ENCODE peak calls at places on chromosomes 13 and 19, in five cellular contexts. B is GM12891, Z is GM12878, T is H1, G is HepG2. P is an unnamed sample.

GRCh38 chr19:1247747-1248453 is 483 bp upstream of the MIDN start:
- DNase-seq in B (no peak), Z (no peak), T (no peak), G (peak), P (no peak)

GRCh38 chr13:97339019-97339988 is 94.7 kb upstream of the RAP2A start:
- DNase-seq in B (no peak), Z (no peak), T (no peak), G (no peak), P (no peak)

GRCh38 chr13:39452834-39453233 is 150.2 kb downstream of the LHFPL6 start:
- DNase-seq in B (no peak), Z (no peak), T (no peak), G (no peak), P (no peak)

GRCh38 chr13:29743229-29743786 is 107.1 kb downstream of the UBL3 start:
- DNase-seq in B (no peak), Z (no peak), T (no peak), G (no peak), P (no peak)

GRCh38 chr19:16571689-16572331 is 405 bp downstream of the SLC35E1 start:
- DNase-seq in B (peak), Z (no peak), T (no peak), G (no peak), P (no peak)

GRCh38 chr19:46254776-46255175 is 25.2 kb downstream of the IGFL1 start:
- DNase-seq in B (no peak), Z (no peak), T (no peak), G (no peak), P (no peak)

GRCh38 chr19:55041627-55042343 is 3.7 kb upstream of the GP6 start:
- DNase-seq in B (no peak), Z (no peak), T (no peak), G (no peak), P (no peak)

GRCh38 chr13:111233080-111233479 is 87.4 kb upstream of the TEX29 start:
- DNase-seq in B (no peak), Z (no peak), T (no peak), G (no peak), P (no peak)

GRCh38 chr13:79194272-79194671 is 211.8 kb downstream of the RBM26 start:
- DNase-seq in B (peak), Z (peak), T (no peak), G (no peak), P (peak)

GRCh38 chr19:5536337-5536894 is 31.3 kb downstream of the TINCR start:
- DNase-seq in B (no peak), Z (no peak), T (peak), G (no peak), P (no peak)

GRCh38 chr13:33659894-33660293 is 158.1 kb upstream of the RFC3 start:
- DNase-seq in B (no peak), Z (no peak), T (no peak), G (no peak), P (no peak)

GRCh38 chr19:55717251-55717650 is 21.0 kb downstream of the NLRP9 start:
- DNase-seq in B (no peak), Z (no peak), T (no peak), G (no peak), P (no peak)

GRCh38 chr13:81745391-81745790 is 1404.5 kb upstream of the SPRY2 start:
- DNase-seq in B (no peak), Z (no peak), T (no peak), G (no peak), P (no peak)

GRCh38 chr13:85728831-85729230 is 70.4 kb downstream of the SLITRK6 start:
- DNase-seq in B (no peak), Z (no peak), T (no peak), G (no peak), P (no peak)

GRCh38 chr13:39506559-39507390 is 96.2 kb downstream of the LHFPL6 start:
- DNase-seq in B (no peak), Z (no peak), T (no peak), G (no peak), P (no peak)

GRCh38 chr13:114089751-114090400 is 42.5 kb downstream of the RASA3 start:
- DNase-seq in B (no peak), Z (no peak), T (no peak), G (no peak), P (no peak)

GRCh38 chr13:27839809-27840467 is 47.7 kb downstream of the GSX1 start:
- DNase-seq in B (no peak), Z (no peak), T (no peak), G (no peak), P (no peak)

GRCh38 chr19:5903054-5903501 is 512 bp downstream of the NDUFA11 start:
- DNase-seq in B (no peak), Z (no peak), T (no peak), G (no peak), P (no peak)

GRCh38 chr19:17095141-17095919 is 19.8 kb downstream of the MYO9B start:
- DNase-seq in B (no peak), Z (no peak), T (no peak), G (no peak), P (no peak)

GRCh38 chr19:19587776-19588175 is 30.7 kb downstream of the PBX4 start:
- DNase-seq in B (no peak), Z (no peak), T (no peak), G (no peak), P (no peak)

GRCh38 chr13:74452176-74452575 is 318.0 kb upstream of the KLF12 start:
- DNase-seq in B (no peak), Z (no peak), T (no peak), G (no peak), P (no peak)

GRCh38 chr13:105627270-105627669 is 908.2 kb downstream of the EFNB2 start:
- DNase-seq in B (no peak), Z (no peak), T (no peak), G (no peak), P (no peak)

GRCh38 chr13:59823495-59823894 is 340.2 kb downstream of the DIAPH3 start:
- DNase-seq in B (no peak), Z (no peak), T (no peak), G (no peak), P (no peak)

GRCh38 chr13:97391201-97391600 is 42.8 kb upstream of the RAP2A start:
- DNase-seq in B (no peak), Z (no peak), T (no peak), G (no peak), P (no peak)

GRCh38 chr13:57270493-57270892 is 103.5 kb downstream of the PRR20E start:
- DNase-seq in B (no peak), Z (no peak), T (no peak), G (no peak), P (no peak)

GRCh38 chr19:8575467-8575997 is 1.7 kb downstream of the MYO1F start:
- DNase-seq in B (no peak), Z (no peak), T (no peak), G (no peak), P (no peak)

GRCh38 chr19:44447864-44448674 is at the start of gene ZNF229:
- DNase-seq in B (peak), Z (no peak), T (peak), G (peak), P (no peak)
- TF ChIP-seq POLR2AphosphoS5 in B (no peak), Z (no peak), T (peak), G (no peak), P (no peak)

DNA sequence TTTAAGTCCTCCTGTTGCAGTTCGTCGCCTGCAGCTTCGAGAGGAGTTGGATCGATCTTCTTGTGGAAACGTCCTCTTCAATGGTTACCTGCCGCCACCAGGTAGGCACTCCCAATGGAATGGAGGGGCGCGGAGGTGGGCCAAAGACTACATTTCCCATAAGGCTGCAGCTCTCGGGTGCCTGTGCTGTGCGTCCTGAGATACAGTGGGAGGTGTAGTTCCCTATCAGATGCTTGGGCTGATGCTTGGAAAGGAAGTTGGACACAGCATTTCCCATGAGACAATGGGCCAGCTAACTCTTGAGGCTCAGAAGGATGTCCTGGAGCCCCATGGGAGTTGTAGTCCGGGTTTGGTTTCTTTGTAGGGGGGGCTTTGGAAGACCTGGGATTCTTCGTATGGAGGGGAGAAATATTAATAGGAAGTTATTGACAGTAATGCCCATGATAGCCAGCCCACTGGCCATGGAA is 1.8 kb downstream of the SHKBP1 start:
- DNase-seq in B (no peak), Z (no peak), T (no peak), G (no peak), P (no peak)
- TF ChIP-seq TAF1 in B (no peak), Z (no peak), T (no peak), G (no peak), P (no peak)

GRCh38 chr19:33412617-33413425 is 39.3 kb downstream of the CEBPG start:
- DNase-seq in B (no peak), Z (no peak), T (no peak), G (no peak), P (no peak)

GRCh38 chr19:33414667-33415605 is 41.4 kb downstream of the CEBPG start:
- DNase-seq in B (no peak), Z (no peak), T (no peak), G (no peak), P (no peak)

GRCh38 chr19:33413426-33413725 is 39.9 kb downstream of the CEBPG start:
- DNase-seq in B (no peak), Z (no peak), T (no peak), G (no peak), P (no peak)

GRCh38 chr19:33411621-33412180 is 38.2 kb downstream of the CEBPG start:
- DNase-seq in B (no peak), Z (no peak), T (no peak), G (no peak), P (no peak)

DNA sequence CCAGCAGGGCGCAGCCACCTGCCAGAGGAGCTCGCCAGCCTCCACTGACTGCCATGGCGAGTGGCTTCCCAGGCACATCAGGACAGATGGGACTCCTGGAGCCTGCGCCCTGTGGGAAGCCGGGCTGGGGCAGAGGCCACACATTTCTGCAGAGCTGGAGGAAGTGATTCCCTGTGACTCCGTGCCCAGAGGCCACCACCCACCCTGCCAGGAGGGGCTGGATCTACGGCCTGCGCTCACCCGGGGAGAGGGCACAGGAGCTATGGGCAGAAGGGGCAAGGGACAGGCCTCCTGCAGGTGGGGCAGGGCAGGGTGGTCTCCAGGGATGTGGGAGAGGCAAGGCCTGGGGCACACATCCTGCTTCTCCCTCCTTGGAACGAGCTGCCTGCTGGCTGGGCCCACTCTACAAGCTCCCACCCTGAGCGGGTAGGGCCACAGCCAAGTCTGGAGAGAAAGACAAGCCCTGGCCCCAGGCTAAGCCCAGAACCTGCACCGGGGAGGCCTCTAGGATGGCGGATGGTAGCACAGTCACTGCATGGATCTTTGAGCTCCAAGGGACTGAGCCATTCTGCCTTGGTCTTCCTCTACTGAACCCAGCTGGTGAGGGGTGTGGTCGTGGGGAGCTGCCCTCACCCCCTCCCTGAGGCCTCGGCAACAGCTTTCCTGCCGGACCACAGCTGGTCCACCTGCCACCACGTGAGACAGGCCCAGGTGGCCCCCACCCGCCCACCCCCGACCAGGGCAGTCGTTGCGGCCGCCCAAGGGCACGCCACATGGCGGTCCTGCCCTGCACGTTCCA is 40.6 kb downstream of the CEBPG start:
- DNase-seq in B (no peak), Z (no peak), T (no peak), G (no peak), P (no peak)
- TF ChIP-seq POLR2A in B (no peak), Z (no peak), T (no peak), G (no peak), P (no peak)

DNA sequence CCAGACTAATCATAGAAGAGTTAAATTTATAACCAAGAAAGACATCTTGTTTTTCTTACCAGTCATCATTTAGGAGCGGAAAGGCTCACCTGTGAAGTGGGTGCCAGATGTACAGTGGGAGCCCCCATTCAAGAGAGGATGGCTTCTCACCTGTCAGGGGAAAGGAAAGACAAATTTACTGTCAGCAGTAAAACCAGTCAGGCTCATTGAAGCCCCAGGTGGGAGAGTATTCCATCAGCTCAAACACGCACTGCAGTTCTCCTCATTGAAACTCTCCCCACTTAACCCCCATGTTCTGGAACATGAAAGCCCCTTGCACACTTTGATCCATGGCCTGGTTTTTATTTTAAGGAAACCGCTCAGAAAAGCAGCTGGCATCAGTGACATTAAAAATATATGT is 401.1 kb upstream of the ZNF507 start:
- DNase-seq in B (no peak), Z (no peak), T (no peak), G (no peak), P (no peak)
- TF ChIP-seq POLR2AphosphoS5 in B (no peak), Z (no peak), T (no peak), G (no peak), P (no peak)

DNA sequence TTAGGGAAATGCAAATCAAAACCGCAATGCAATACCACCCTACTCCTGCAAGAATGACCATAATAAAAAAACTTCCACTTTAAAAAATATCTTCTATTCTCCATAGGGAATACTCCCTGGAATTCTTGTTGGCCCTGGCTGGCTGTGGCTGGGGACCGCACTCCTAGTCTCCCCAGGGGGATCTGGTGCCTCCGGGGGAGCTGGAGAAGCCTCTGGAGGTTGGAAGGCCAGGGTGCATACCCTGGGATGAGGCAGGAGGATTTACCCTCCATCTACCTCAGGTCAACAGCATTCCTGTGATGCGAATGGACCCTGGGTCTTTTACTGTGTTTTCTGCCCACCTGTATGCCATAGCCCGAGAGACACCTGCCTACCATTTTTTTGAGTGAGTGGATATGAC is 120.0 kb upstream of the ZNF536 start:
- DNase-seq in B (no peak), Z (no peak), T (no peak), G (no peak), P (no peak)
- TF ChIP-seq TAF1 in B (no peak), Z (no peak), T (no peak), G (no peak), P (no peak)

DNA sequence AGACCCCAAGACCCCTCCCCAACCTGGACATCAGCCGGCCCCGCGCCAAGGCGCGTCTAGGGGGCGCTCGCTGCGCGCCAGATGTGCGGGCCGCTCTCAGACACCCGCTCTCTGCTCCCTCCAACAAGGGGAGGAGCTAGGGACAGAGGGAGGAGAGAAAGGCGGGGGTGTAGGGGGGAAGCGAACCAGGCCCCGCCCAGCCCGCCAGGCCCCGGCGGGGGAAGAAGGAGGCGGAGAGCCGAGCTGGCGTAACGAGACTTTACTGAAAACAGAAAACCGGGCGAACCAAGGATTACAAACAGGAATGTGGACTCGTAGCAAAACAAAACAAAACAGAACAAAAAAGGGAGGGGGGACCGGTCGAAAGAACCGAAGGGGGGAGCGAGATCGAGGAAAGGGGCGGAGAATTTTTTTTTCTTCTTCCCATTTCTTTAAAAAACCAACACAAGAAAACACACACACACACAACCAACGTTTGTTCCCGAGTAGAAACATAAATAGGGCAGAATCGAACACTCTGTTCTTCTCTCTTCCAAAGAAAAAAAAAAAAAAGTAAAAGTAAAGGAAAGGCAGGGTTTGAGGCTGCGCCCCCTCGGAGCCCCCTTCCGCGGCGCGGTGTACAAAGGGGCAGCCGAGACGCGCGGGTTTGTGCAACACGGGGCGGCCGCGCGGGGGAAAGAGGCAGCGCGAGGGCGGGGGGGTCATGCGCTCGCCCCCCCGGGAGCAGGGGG is 1.7 kb downstream of the JUND start:
- DNase-seq in B (peak), Z (peak), T (peak), G (peak), P (peak)
- TF ChIP-seq POLR2A in B (no peak), Z (peak), T (peak), G (peak), P (peak)

GRCh38 chr19:12939908-12940533 is 1.6 kb downstream of the CALR start:
- DNase-seq in B (no peak), Z (no peak), T (no peak), G (no peak), P (no peak)
- TF ChIP-seq POLR2AphosphoS5 in B (peak), Z (no peak), T (peak), G (no peak), P (peak)